ENCODE peak calls at places on chromosomes 12 and 14, in seven cellular contexts. One of them, this sample, is unnamed.

GRCh38 chr12:42446761-42447160 is 120.8 kb downstream of the PPHLN1 start:
- DNase-seq in GM23248: no peak
- DNase-seq in GM23338: peak; percentile 39
- DNase-seq in neural progenitor cell: peak; percentile 58
- DNase-seq in MM.1S: no peak
- DNase-seq in SK-N-SH: no peak
- DNase-seq in PC-9: no peak
- DNase-seq in this sample: no peak

GRCh38 chr14:48560421-48560820 is 885.0 kb upstream of the MDGA2 start:
- DNase-seq in GM23248: no peak
- DNase-seq in GM23338: no peak
- DNase-seq in neural progenitor cell: no peak
- DNase-seq in MM.1S: no peak
- DNase-seq in SK-N-SH: no peak
- DNase-seq in PC-9: no peak
- DNase-seq in this sample: peak; percentile 67

GRCh38 chr12:91746976-91747375 is 398.7 kb downstream of the BTG1 start:
- DNase-seq in GM23248: peak; percentile 15
- DNase-seq in GM23338: no peak
- DNase-seq in neural progenitor cell: no peak
- DNase-seq in MM.1S: no peak
- DNase-seq in SK-N-SH: no peak
- DNase-seq in PC-9: no peak
- DNase-seq in this sample: no peak

GRCh38 chr14:104694991-104695659 is 5.7 kb downstream of the INF2 start:
- DNase-seq in GM23248: no peak
- DNase-seq in GM23338: no peak
- DNase-seq in neural progenitor cell: no peak
- DNase-seq in MM.1S: no peak
- DNase-seq in SK-N-SH: no peak
- DNase-seq in PC-9: no peak
- DNase-seq in this sample: peak; percentile 52

GRCh38 chr14:55715889-55716288 is 135.9 kb downstream of the KTN1 start:
- DNase-seq in GM23248: peak; percentile 96
- DNase-seq in GM23338: no peak
- DNase-seq in neural progenitor cell: no peak
- DNase-seq in MM.1S: no peak
- DNase-seq in SK-N-SH: no peak
- DNase-seq in PC-9: no peak
- DNase-seq in this sample: no peak

GRCh38 chr12:105672576-105672975 is 342.1 kb downstream of the C12orf75 start:
- DNase-seq in GM23248: no peak
- DNase-seq in GM23338: no peak
- DNase-seq in neural progenitor cell: no peak
- DNase-seq in MM.1S: no peak
- DNase-seq in SK-N-SH: peak; percentile 43
- DNase-seq in PC-9: no peak
- DNase-seq in this sample: no peak

GRCh38 chr14:50410921-50411320 is 14.2 kb upstream of the CDKL1 start:
- DNase-seq in GM23248: peak; percentile 79
- DNase-seq in GM23338: no peak
- DNase-seq in neural progenitor cell: no peak
- DNase-seq in MM.1S: no peak
- DNase-seq in SK-N-SH: no peak
- DNase-seq in PC-9: no peak
- DNase-seq in this sample: peak; percentile 26

GRCh38 chr12:12807970-12808702 is 5.0 kb upstream of the DDX47 start:
- DNase-seq in GM23248: peak; percentile 67
- DNase-seq in GM23338: no peak
- DNase-seq in neural progenitor cell: no peak
- DNase-seq in MM.1S: peak; percentile 79
- DNase-seq in SK-N-SH: no peak
- DNase-seq in PC-9: no peak
- DNase-seq in this sample: peak; percentile 56

GRCh38 chr14:65153101-65153500 is 50.8 kb upstream of the MAX start:
- DNase-seq in GM23248: no peak
- DNase-seq in GM23338: no peak
- DNase-seq in neural progenitor cell: no peak
- DNase-seq in MM.1S: no peak
- DNase-seq in SK-N-SH: no peak
- DNase-seq in PC-9: no peak
- DNase-seq in this sample: no peak

GRCh38 chr14:21476925-21477681 is at the start of the genes RAB2B and TOX4:
- DNase-seq in GM23248: peak; percentile 99
- DNase-seq in GM23338: peak; percentile 99
- DNase-seq in neural progenitor cell: peak; percentile 98
- DNase-seq in MM.1S: peak; percentile 91
- DNase-seq in SK-N-SH: peak; percentile 93
- DNase-seq in PC-9: peak; percentile 92
- DNase-seq in this sample: peak; percentile 98

GRCh38 chr12:128790221-128790620 is 33.5 kb downstream of the SLC15A4 start:
- DNase-seq in GM23248: no peak
- DNase-seq in GM23338: no peak
- DNase-seq in neural progenitor cell: no peak
- DNase-seq in MM.1S: no peak
- DNase-seq in SK-N-SH: no peak
- DNase-seq in PC-9: no peak
- DNase-seq in this sample: no peak

GRCh38 chr14:68307769-68308168 is 485.1 kb downstream of the ZFP36L1 start:
- DNase-seq in GM23248: peak; percentile 48
- DNase-seq in GM23338: no peak
- DNase-seq in neural progenitor cell: no peak
- DNase-seq in MM.1S: no peak
- DNase-seq in SK-N-SH: no peak
- DNase-seq in PC-9: no peak
- DNase-seq in this sample: no peak

GRCh38 chr12:48995061-48995879 is 3.9 kb downstream of the DDN start:
- DNase-seq in GM23248: peak; percentile 93
- DNase-seq in GM23338: peak; percentile 97
- DNase-seq in neural progenitor cell: peak; percentile 94
- DNase-seq in MM.1S: peak; percentile 44
- DNase-seq in SK-N-SH: peak; percentile 98
- DNase-seq in PC-9: peak; percentile 64
- DNase-seq in this sample: peak; percentile 87

GRCh38 chr12:15966426-15966825 is 55.3 kb downstream of the DERA start:
- DNase-seq in GM23248: peak; percentile 78
- DNase-seq in GM23338: no peak
- DNase-seq in neural progenitor cell: no peak
- DNase-seq in MM.1S: no peak
- DNase-seq in SK-N-SH: no peak
- DNase-seq in PC-9: no peak
- DNase-seq in this sample: peak; percentile 12

GRCh38 chr12:107127482-107128185 is 34.3 kb upstream of the CRY1 start:
- DNase-seq in GM23248: no peak
- DNase-seq in GM23338: peak; percentile 31
- DNase-seq in neural progenitor cell: peak; percentile 60
- DNase-seq in MM.1S: no peak
- DNase-seq in SK-N-SH: no peak
- DNase-seq in PC-9: no peak
- DNase-seq in this sample: no peak

GRCh38 chr12:82870825-82871377 is 184.2 kb downstream of the TMTC2 start:
- DNase-seq in GM23248: no peak
- DNase-seq in GM23338: no peak
- DNase-seq in neural progenitor cell: no peak
- DNase-seq in MM.1S: peak; percentile 9
- DNase-seq in SK-N-SH: no peak
- DNase-seq in PC-9: no peak
- DNase-seq in this sample: no peak

GRCh38 chr14:102525213-102526143 is 15.9 kb upstream of the ANKRD9 start:
- DNase-seq in GM23248: peak; percentile 76
- DNase-seq in GM23338: no peak
- DNase-seq in neural progenitor cell: no peak
- DNase-seq in MM.1S: peak; percentile 28
- DNase-seq in SK-N-SH: no peak
- DNase-seq in PC-9: peak; percentile 93
- DNase-seq in this sample: peak; percentile 82

GRCh38 chr14:54169254-54169924 is 212.8 kb upstream of the BMP4 start:
- DNase-seq in GM23248: peak; percentile 23
- DNase-seq in GM23338: no peak
- DNase-seq in neural progenitor cell: no peak
- DNase-seq in MM.1S: peak; percentile 65
- DNase-seq in SK-N-SH: no peak
- DNase-seq in PC-9: peak; percentile 88
- DNase-seq in this sample: peak; percentile 100

GRCh38 chr12:131869871-131870418 is 24.5 kb upstream of the ULK1 start:
- DNase-seq in GM23248: peak; percentile 83
- DNase-seq in GM23338: no peak
- DNase-seq in neural progenitor cell: no peak
- DNase-seq in MM.1S: no peak
- DNase-seq in SK-N-SH: peak; percentile 18
- DNase-seq in PC-9: peak; percentile 98
- DNase-seq in this sample: peak; percentile 88

GRCh38 chr12:94832105-94832504 is 171.4 kb downstream of the NDUFA12 start:
- DNase-seq in GM23248: no peak
- DNase-seq in GM23338: no peak
- DNase-seq in neural progenitor cell: no peak
- DNase-seq in MM.1S: no peak
- DNase-seq in SK-N-SH: no peak
- DNase-seq in PC-9: no peak
- DNase-seq in this sample: no peak

GRCh38 chr12:94831081-94831747 is 172.3 kb downstream of the NDUFA12 start:
- DNase-seq in GM23248: no peak
- DNase-seq in GM23338: no peak
- DNase-seq in neural progenitor cell: no peak
- DNase-seq in MM.1S: peak; percentile 81
- DNase-seq in SK-N-SH: no peak
- DNase-seq in PC-9: no peak
- DNase-seq in this sample: no peak

GRCh38 chr12:94832780-94833760 is 170.4 kb downstream of the NDUFA12 start:
- DNase-seq in GM23248: peak; percentile 51
- DNase-seq in GM23338: peak; percentile 83
- DNase-seq in neural progenitor cell: peak; percentile 78
- DNase-seq in MM.1S: no peak
- DNase-seq in SK-N-SH: no peak
- DNase-seq in PC-9: no peak
- DNase-seq in this sample: peak; percentile 7

GRCh38 chr12:94829552-94829951 is 173.9 kb downstream of the NDUFA12 start:
- DNase-seq in GM23248: peak; percentile 27
- DNase-seq in GM23338: no peak
- DNase-seq in neural progenitor cell: no peak
- DNase-seq in MM.1S: no peak
- DNase-seq in SK-N-SH: no peak
- DNase-seq in PC-9: no peak
- DNase-seq in this sample: no peak

GRCh38 chr12:94834036-94834625 is 169.4 kb downstream of the NDUFA12 start:
- DNase-seq in GM23248: no peak
- DNase-seq in GM23338: no peak
- DNase-seq in neural progenitor cell: no peak
- DNase-seq in MM.1S: no peak
- DNase-seq in SK-N-SH: no peak
- DNase-seq in PC-9: no peak
- DNase-seq in this sample: no peak
- H3K4me2 ChIP-seq in GM23248: no peak overlapping the region
- H3K4me2 ChIP-seq in GM23338: no peak overlapping the region
- H3K4me2 ChIP-seq in neural progenitor cell: no peak overlapping the region
- H3K4me2 ChIP-seq in MM.1S: no peak overlapping the region
- H3K4me2 ChIP-seq in SK-N-SH: no peak overlapping the region
- H3K4me2 ChIP-seq in PC-9: no peak overlapping the region
- H3K4me2 ChIP-seq in this sample: no peak overlapping the region

GRCh38 chr14:77270361-77271112 is 469 bp downstream of the NGB start:
- DNase-seq in GM23248: peak; percentile 6
- DNase-seq in GM23338: peak; percentile 51
- DNase-seq in neural progenitor cell: peak; percentile 39
- DNase-seq in MM.1S: no peak
- DNase-seq in SK-N-SH: peak; percentile 76
- DNase-seq in PC-9: no peak
- DNase-seq in this sample: no peak
- H3K4me3 ChIP-seq in GM23248: no peak overlapping the region
- H3K4me3 ChIP-seq in GM23338: peak overlapping the region; percentile 61
- H3K4me3 ChIP-seq in neural progenitor cell: peak overlapping the region; percentile 45
- H3K4me3 ChIP-seq in MM.1S: no peak overlapping the region
- H3K4me3 ChIP-seq in SK-N-SH: peak overlapping the region; percentile 14
- H3K4me3 ChIP-seq in PC-9: no peak overlapping the region
- H3K4me3 ChIP-seq in this sample: no peak overlapping the region

GRCh38 chr12:113207621-113208040 is 13.6 kb upstream of the TPCN1 start:
- DNase-seq in GM23248: no peak
- DNase-seq in GM23338: no peak
- DNase-seq in neural progenitor cell: no peak
- DNase-seq in MM.1S: no peak
- DNase-seq in SK-N-SH: no peak
- DNase-seq in PC-9: no peak
- DNase-seq in this sample: no peak
- H3F3A ChIP-seq in GM23248: no peaks in the 10 kb centered on the region
- H3F3A ChIP-seq in GM23338: no peaks in the 10 kb centered on the region
- H3F3A ChIP-seq in neural progenitor cell: no peaks in the 10 kb centered on the region
- H3F3A ChIP-seq in MM.1S: peaks cover 24% of the 10 kb centered on the region
- H3F3A ChIP-seq in SK-N-SH: no peaks in the 10 kb centered on the region
- H3F3A ChIP-seq in PC-9: peaks cover 16% of the 10 kb centered on the region
- H3F3A ChIP-seq in this sample: no peaks in the 10 kb centered on the region

DNA sequence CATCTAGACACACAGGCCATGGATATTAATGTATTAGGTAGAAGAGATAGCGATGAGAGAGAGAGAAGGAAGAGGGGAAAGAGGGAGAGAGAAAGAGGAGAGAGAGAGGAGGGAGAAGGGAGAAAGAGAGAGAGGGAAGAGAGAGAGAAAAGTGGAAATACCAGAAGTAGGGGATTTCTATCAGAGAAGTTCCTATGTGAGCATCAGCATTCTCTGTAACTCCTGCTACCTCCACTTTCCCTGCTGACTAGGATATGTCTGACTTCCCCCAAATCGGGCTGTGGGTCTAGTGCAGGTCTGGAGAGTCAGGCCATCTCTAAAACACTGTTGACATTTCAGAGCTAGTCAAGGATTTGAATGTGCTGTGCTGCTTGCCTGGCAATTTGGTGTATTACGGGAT is 3.6 kb downstream of the ARHGDIB start:
- DNase-seq in GM23248: no peak
- DNase-seq in GM23338: no peak
- DNase-seq in neural progenitor cell: no peak
- DNase-seq in MM.1S: peak; percentile 46
- DNase-seq in SK-N-SH: no peak
- DNase-seq in PC-9: no peak
- DNase-seq in this sample: no peak
- H3K4me2 ChIP-seq in GM23248: no peak overlapping the region
- H3K4me2 ChIP-seq in GM23338: no peak overlapping the region
- H3K4me2 ChIP-seq in neural progenitor cell: no peak overlapping the region
- H3K4me2 ChIP-seq in MM.1S: peak overlapping the region; percentile 95
- H3K4me2 ChIP-seq in SK-N-SH: peak overlapping the region; percentile 82
- H3K4me2 ChIP-seq in PC-9: no peak overlapping the region
- H3K4me2 ChIP-seq in this sample: no peak overlapping the region

GRCh38 chr12:47757840-47758583 is 668 bp downstream of the RAPGEF3 start:
- DNase-seq in GM23248: no peak
- DNase-seq in GM23338: no peak
- DNase-seq in neural progenitor cell: peak; percentile 21
- DNase-seq in MM.1S: no peak
- DNase-seq in SK-N-SH: no peak
- DNase-seq in PC-9: no peak
- DNase-seq in this sample: no peak
- H3K4me3 ChIP-seq in GM23248: peak overlapping the region; percentile 78
- H3K4me3 ChIP-seq in GM23338: peak overlapping the region; percentile 73
- H3K4me3 ChIP-seq in neural progenitor cell: peak overlapping the region; percentile 62
- H3K4me3 ChIP-seq in MM.1S: peak overlapping the region; percentile 82
- H3K4me3 ChIP-seq in SK-N-SH: peak overlapping the region; percentile 55
- H3K4me3 ChIP-seq in PC-9: peak overlapping the region; percentile 75
- H3K4me3 ChIP-seq in this sample: peak overlapping the region; percentile 75